ENCODE peak calls at places on chromosomes 12 and 14, in four cellular contexts. S, A, Q and U are unnamed samples.

GRCh38 chr12:22527999-22528398 is 16.3 kb downstream of the C2CD5 start:
- DNase-seq in S (no peak), A (no peak), Q (no peak), U (no peak)

GRCh38 chr14:32702571-32702970 is 236.1 kb upstream of the NPAS3 start:
- DNase-seq in S (peak; percentile 78), A (no peak), Q (no peak), U (peak; percentile 21)

GRCh38 chr12:6970096-6970527 is 352 bp downstream of the PHB2 start:
- DNase-seq in S (no peak), A (no peak), Q (no peak), U (no peak)

GRCh38 chr12:127803545-127803944 is 463.4 kb upstream of the TMEM132C start:
- DNase-seq in S (no peak), A (no peak), Q (no peak), U (no peak)

GRCh38 chr12:94168041-94168440 is 19.7 kb downstream of the PLXNC1 start:
- DNase-seq in S (no peak), A (no peak), Q (no peak), U (no peak)

GRCh38 chr12:62919827-62920226 is 15.1 kb downstream of the PPM1H start:
- DNase-seq in S (no peak), A (no peak), Q (no peak), U (no peak)

GRCh38 chr12:121530600-121531355 is 50.0 kb downstream of the KDM2B start:
- DNase-seq in S (no peak), A (peak; percentile 65), Q (no peak), U (peak; percentile 51)

GRCh38 chr12:77377116-77377515 is 311.7 kb upstream of the E2F7 start:
- DNase-seq in S (no peak), A (no peak), Q (no peak), U (no peak)

GRCh38 chr14:32622742-32623141 is 293.6 kb downstream of the AKAP6 start:
- DNase-seq in S (no peak), A (no peak), Q (peak; percentile 5), U (no peak)

GRCh38 chr14:34302654-34303053 is 159.4 kb downstream of the SPTSSA start:
- DNase-seq in S (no peak), A (no peak), Q (no peak), U (no peak)

GRCh38 chr12:229441-230191 is 15.7 kb upstream of the SLC6A12 start:
- DNase-seq in S (peak; percentile 51), A (no peak), Q (no peak), U (no peak)

GRCh38 chr12:7832059-7832696 is 40.5 kb downstream of the SLC2A14 start:
- DNase-seq in S (peak; percentile 58), A (peak; percentile 24), Q (no peak), U (no peak)

GRCh38 chr12:75560167-75560566 is 48.8 kb upstream of the KRR1 start:
- DNase-seq in S (no peak), A (no peak), Q (no peak), U (no peak)

GRCh38 chr14:30610719-30611388 is 11.3 kb upstream of the SCFD1 start:
- DNase-seq in S (no peak), A (no peak), Q (no peak), U (peak; percentile 8)

GRCh38 chr12:25386823-25387134 is 136.1 kb upstream of the KRAS start:
- DNase-seq in S (no peak), A (no peak), Q (no peak), U (no peak)

GRCh38 chr14:100780646-100781355 is 45.1 kb upstream of the MEG3 start:
- DNase-seq in S (no peak), A (no peak), Q (no peak), U (no peak)

GRCh38 chr14:75025876-75026275 is 23.2 kb downstream of the EIF2B2 start:
- DNase-seq in S (no peak), A (no peak), Q (no peak), U (no peak)

GRCh38 chr12:17976202-17976601 is 113.8 kb downstream of the RERGL start:
- DNase-seq in S (peak; percentile 70), A (no peak), Q (no peak), U (no peak)

GRCh38 chr14:23672200-23672599 is 36.0 kb downstream of the DHRS2 start:
- DNase-seq in S (no peak), A (no peak), Q (no peak), U (no peak)

GRCh38 chr12:41011939-41012338 is 176.2 kb upstream of the PDZRN4 start:
- DNase-seq in S (no peak), A (no peak), Q (no peak), U (no peak)

GRCh38 chr12:29066061-29066588 is 83.0 kb upstream of the FAR2 start:
- DNase-seq in S (peak; percentile 62), A (no peak), Q (no peak), U (peak; percentile 29)

GRCh38 chr12:109099426-109100020 is 2.1 kb downstream of the UNG start:
- DNase-seq in S (no peak), A (peak; percentile 48), Q (no peak), U (peak; percentile 44)
- H3K4me3 ChIP-seq in S (peak overlapping the region; percentile 73), A (peak overlapping the region; percentile 80), Q (peak overlapping the region; percentile 82), U (peak overlapping the region; percentile 82)

DNA sequence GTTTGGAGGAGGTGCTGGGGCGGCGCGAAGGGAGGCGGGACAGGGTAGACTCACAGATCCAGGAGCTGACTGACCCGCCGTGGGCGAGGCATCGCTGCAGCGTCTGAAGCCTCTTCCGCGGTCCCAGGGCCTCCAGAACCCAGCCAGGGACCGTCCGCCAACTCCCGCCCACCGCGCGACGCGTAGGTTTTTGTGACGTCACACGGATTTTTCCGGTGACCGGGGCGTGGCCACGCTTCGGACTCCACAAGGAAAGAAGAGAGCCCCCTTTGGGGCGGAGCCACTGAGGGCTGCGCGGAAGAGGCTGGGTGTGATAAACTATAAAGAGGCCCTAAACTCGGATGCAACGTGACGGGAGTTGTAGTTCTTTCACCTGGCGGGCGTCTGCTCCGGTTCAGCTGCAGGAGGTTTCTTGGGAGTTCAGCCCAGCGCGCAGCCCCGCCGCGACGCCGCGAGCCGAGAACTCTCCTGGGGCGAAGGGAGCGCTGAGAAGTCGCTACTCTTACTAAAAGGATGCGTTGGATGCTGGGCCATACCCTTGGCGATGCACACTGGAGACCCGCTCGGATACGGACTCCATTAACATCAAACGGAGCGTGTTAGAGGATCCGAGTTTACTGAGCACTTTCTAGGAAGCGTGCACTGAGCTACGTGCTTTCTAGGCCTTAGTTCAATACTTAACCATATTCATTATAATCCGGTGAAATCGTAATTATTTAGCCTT is at the start of gene AMN1:
- DNase-seq in S (peak; percentile 100), A (peak; percentile 99), Q (peak; percentile 99), U (peak; percentile 98)
- H3K4me1 ChIP-seq in S (peaks cover 16% of the 10 kb centered on the region), A (peaks cover 32% of the 10 kb centered on the region), Q (peaks cover 17% of the 10 kb centered on the region), U (peaks cover 24% of the 10 kb centered on the region)

GRCh38 chr12:108578813-108579212 is 16.4 kb downstream of the ISCU start:
- DNase-seq in S (no peak), A (no peak), Q (no peak), U (no peak)

GRCh38 chr12:108578264-108578663 is 15.9 kb downstream of the ISCU start:
- DNase-seq in S (no peak), A (no peak), Q (no peak), U (no peak)

GRCh38 chr12:108575199-108575912 is 13.0 kb downstream of the ISCU start:
- DNase-seq in S (no peak), A (no peak), Q (no peak), U (no peak)

GRCh38 chr12:108576660-108577234 is 14.4 kb downstream of the ISCU start:
- DNase-seq in S (no peak), A (no peak), Q (no peak), U (no peak)

DNA sequence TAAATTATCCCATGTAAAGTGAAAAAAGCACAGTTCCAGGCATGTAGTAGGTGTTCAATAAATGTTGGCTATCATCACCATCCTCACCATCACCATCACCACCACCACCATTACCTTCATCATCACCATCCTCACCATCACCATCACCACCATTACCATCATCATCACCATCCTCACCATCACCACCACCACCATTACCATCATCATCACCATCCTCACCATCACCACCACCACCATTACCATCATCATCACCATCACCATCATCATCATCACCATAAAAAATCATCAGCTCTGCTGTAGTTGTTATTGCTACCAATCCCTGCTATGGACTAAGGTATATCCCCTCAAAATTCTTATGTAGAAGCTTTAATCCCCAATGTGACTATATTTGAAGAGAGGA is 15.1 kb downstream of the ISCU start:
- DNase-seq in S (no peak), A (no peak), Q (no peak), U (no peak)
- H3K4me3 ChIP-seq in S (no peak overlapping the region), A (no peak overlapping the region), Q (no peak overlapping the region), U (no peak overlapping the region)

DNA sequence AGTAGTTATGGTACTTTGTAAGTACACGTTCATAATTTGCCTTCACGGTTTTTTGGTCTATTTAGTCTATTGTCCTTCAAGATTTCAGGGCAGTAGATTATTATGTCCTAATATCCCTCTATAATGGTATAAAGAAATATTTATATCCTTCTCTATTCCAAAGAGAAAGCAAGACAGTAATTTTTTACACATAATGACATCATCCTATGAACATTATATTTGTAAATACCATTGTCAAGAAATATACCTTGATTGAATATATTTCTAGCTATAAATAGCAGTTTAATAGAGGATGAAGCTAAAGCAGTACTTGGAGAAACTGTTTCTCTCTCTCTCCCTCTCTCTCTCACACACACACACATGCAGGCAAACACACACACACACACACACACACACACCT is 77.0 kb downstream of the C12orf50 start:
- DNase-seq in S (no peak), A (no peak), Q (no peak), U (no peak)
- H3K4me1 ChIP-seq in S (peaks cover 6% of the 10 kb centered on the region), A (no peaks in the 10 kb centered on the region), Q (no peaks in the 10 kb centered on the region), U (no peaks in the 10 kb centered on the region)

DNA sequence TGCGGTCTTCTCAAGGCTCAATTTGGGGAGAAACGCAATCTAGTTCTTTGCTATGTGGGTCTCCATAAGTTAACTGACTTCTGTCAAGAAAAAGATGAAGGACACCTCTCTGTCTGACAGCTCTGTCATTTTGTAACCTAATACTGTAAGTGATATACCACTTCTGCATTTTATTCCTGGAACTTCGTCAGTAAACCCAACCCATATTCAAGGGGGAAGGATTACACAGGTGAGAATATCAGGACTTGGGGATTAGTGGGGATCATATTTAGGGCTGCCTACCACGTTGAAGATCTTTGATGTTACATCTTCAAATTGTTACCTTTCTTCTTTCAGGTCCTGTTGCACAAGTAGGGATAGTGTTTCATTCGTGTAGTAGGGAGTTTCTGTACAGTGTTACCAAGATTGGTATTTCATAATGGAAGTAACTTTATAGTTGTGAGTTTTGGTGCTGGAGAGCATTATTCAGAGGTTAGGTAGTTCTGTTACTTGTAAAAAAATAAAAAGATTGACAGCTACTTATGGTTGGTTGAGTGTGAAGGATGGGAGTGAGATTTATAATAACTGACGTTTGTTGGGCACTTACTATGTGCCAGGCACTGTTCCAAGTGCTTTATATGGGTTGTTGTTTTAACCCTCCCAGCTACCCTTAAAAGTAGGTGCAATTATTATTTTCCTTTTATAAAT is 1.6 kb downstream of the TMEM260 start:
- DNase-seq in S (no peak), A (no peak), Q (no peak), U (no peak)
- H3K4me3 ChIP-seq in S (peak overlapping the region; percentile 82), A (peak overlapping the region; percentile 89), Q (peak overlapping the region; percentile 82), U (peak overlapping the region; percentile 95)

GRCh38 chr12:104602426-104602825 is 145.7 kb downstream of the CHST11 start:
- DNase-seq in S (peak; percentile 32), A (no peak), Q (no peak), U (no peak)
- H3K4me1 ChIP-seq in S (peaks cover 7% of the 10 kb centered on the region), A (peaks cover 31% of the 10 kb centered on the region), Q (peaks cover 41% of the 10 kb centered on the region), U (peaks cover 42% of the 10 kb centered on the region)

GRCh38 chr12:57552692-57553321 is 3.0 kb downstream of the KIF5A start:
- DNase-seq in S (peak; percentile 62), A (no peak), Q (no peak), U (no peak)

GRCh38 chr12:57552306-57552651 is 2.4 kb downstream of the KIF5A start:
- DNase-seq in S (peak; percentile 34), A (no peak), Q (no peak), U (no peak)

GRCh38 chr12:57550628-57551549 is 1.0 kb downstream of the KIF5A start:
- DNase-seq in S (no peak), A (no peak), Q (no peak), U (no peak)

GRCh38 chr12:57549909-57550627 is at the start of gene KIF5A:
- DNase-seq in S (peak; percentile 87), A (peak; percentile 50), Q (no peak), U (peak; percentile 50)

GRCh38 chr12:57551637-57552305 is 1.9 kb downstream of the KIF5A start:
- DNase-seq in S (no peak), A (no peak), Q (no peak), U (no peak)
- H3K4me3 ChIP-seq in S (no peak overlapping the region), A (no peak overlapping the region), Q (no peak overlapping the region), U (no peak overlapping the region)